ENCODE peak calls at places on chromosomes 16 and 17, in six cellular contexts. L, T, Q, W, Z and U are unnamed samples. For H3K27me3, the result is how much of the 10 kb centered on the place peaks cover.

GRCh38 chr17:77164483-77165030 is 23.8 kb downstream of the SEC14L1 start:
- DNase-seq in L (no peak), T (no peak), Q (no peak), W (no peak), Z (no peak), U (peak)

GRCh38 chr16:46762583-46762982 is 14.4 kb upstream of the MYLK3 start:
- DNase-seq in L (no peak), T (no peak), Q (peak), W (no peak), Z (no peak), U (no peak)

GRCh38 chr16:57890752-57891111 is 80.2 kb downstream of the CNGB1 start:
- DNase-seq in L (no peak), T (no peak), Q (no peak), W (no peak), Z (no peak), U (no peak)

GRCh38 chr17:57889892-57890856 is 40.3 kb upstream of the MRPS23 start:
- DNase-seq in L (no peak), T (peak), Q (peak), W (peak), Z (peak), U (peak)

GRCh38 chr16:26983426-26983825 is 83.3 kb upstream of the C16orf82 start:
- DNase-seq in L (no peak), T (no peak), Q (no peak), W (no peak), Z (no peak), U (no peak)

GRCh38 chr16:66551362-66551761 is 1.0 kb upstream of the CKLF start:
- DNase-seq in L (peak), T (peak), Q (no peak), W (no peak), Z (no peak), U (peak)

GRCh38 chr16:48556913-48557351 is 53.0 kb downstream of the N4BP1 start:
- DNase-seq in L (no peak), T (no peak), Q (peak), W (no peak), Z (no peak), U (no peak)

GRCh38 chr17:6427284-6427781 is 7.6 kb downstream of the AIPL1 start:
- DNase-seq in L (no peak), T (no peak), Q (peak), W (no peak), Z (no peak), U (no peak)

GRCh38 chr17:14464741-14465140 is 163.9 kb downstream of the HS3ST3B1 start:
- DNase-seq in L (no peak), T (no peak), Q (no peak), W (no peak), Z (no peak), U (peak)

GRCh38 chr17:47201168-47201567 is 8.0 kb upstream of the MYL4 start:
- DNase-seq in L (no peak), T (no peak), Q (no peak), W (no peak), Z (no peak), U (no peak)

GRCh38 chr16:67244387-67245188 is 2.7 kb downstream of the FHOD1 start:
- DNase-seq in L (peak), T (peak), Q (peak), W (peak), Z (peak), U (peak)

GRCh38 chr17:35449371-35449931 is 885 bp upstream of the SLFN13 start:
- DNase-seq in L (no peak), T (no peak), Q (no peak), W (peak), Z (peak), U (peak)

GRCh38 chr16:54538241-54538640 is 251.7 kb upstream of the IRX3 start:
- DNase-seq in L (no peak), T (no peak), Q (no peak), W (no peak), Z (no peak), U (no peak)

GRCh38 chr16:84153660-84154214 is 8.6 kb downstream of the DNAAF1 start:
- DNase-seq in L (no peak), T (no peak), Q (no peak), W (no peak), Z (no peak), U (peak)

GRCh38 chr17:27976331-27976730 is 66.1 kb upstream of the NLK start:
- DNase-seq in L (no peak), T (no peak), Q (no peak), W (no peak), Z (no peak), U (no peak)

GRCh38 chr17:54239291-54239690 is 416.6 kb downstream of the KIF2B start:
- DNase-seq in L (no peak), T (no peak), Q (no peak), W (no peak), Z (no peak), U (no peak)

GRCh38 chr16:56382901-56383355 is 42.4 kb downstream of the AMFR start:
- DNase-seq in L (no peak), T (no peak), Q (peak), W (no peak), Z (no peak), U (no peak)

DNA sequence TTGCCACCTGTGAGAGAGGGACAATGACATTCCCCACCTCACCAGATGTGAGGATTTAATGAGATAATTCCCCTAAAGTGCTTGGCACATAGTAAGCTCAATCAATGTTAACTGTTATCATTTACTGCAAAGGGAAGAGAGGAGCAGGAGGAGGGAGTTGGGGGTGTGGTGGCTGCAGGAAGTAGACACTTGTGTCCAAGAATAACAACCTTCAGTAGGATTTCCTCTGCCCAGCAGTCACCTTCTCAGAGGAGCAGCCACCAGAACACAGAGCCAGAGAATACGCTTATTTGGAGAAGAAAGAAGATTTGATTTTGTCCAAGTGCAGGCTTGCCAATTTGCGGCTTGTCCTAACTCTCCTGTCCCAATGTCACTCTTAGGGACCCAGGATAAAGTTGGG is 10.2 kb downstream of the CBX4 start:
- DNase-seq in L (no peak), T (no peak), Q (no peak), W (no peak), Z (no peak), U (no peak)
- H3K27me3 ChIP-seq in L (under half), T (under half), Q (under half), W (under half), Z (under half), U (under half)

DNA sequence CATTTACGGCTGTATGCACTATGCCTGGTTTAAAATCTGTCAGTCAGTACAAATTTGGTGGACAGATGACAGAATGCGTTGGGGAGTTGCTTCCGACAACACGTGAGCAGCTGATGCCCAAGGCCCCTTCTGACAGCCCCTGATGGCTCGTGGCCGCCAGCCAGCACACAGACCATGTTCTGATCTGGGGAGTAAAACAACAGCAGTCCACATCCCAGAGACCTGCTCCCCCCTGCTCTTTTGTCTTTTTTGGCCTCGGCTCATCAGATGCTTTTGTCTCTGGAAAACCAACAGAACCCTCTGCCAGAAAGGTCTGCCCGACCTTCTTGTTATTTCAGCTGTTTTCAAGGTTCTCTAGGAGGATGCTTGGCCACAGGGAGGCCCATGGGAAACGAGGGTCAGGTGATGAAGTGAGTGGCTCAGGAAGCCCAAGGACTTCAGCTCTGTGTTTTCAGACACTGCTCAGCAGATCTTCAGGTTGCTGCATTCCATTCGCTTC is 10.8 kb downstream of the ARSG start:
- DNase-seq in L (no peak), T (no peak), Q (no peak), W (no peak), Z (no peak), U (peak)
- TF ChIP-seq CTCF in L (no peak), T (no peak), Q (no peak), W (no peak), Z (no peak), U (no peak)

GRCh38 chr17:78380370-78380769 is 1.9 kb downstream of the PGS1 start:
- DNase-seq in L (no peak), T (no peak), Q (no peak), W (no peak), Z (no peak), U (no peak)

GRCh38 chr17:78384479-78385175 is 6.2 kb downstream of the PGS1 start:
- DNase-seq in L (no peak), T (no peak), Q (no peak), W (no peak), Z (no peak), U (no peak)

GRCh38 chr17:78387982-78388941 is 9.8 kb downstream of the PGS1 start:
- DNase-seq in L (no peak), T (no peak), Q (no peak), W (peak), Z (peak), U (no peak)

GRCh38 chr17:78381601-78382168 is 3.2 kb downstream of the PGS1 start:
- DNase-seq in L (no peak), T (no peak), Q (no peak), W (no peak), Z (no peak), U (peak)

DNA sequence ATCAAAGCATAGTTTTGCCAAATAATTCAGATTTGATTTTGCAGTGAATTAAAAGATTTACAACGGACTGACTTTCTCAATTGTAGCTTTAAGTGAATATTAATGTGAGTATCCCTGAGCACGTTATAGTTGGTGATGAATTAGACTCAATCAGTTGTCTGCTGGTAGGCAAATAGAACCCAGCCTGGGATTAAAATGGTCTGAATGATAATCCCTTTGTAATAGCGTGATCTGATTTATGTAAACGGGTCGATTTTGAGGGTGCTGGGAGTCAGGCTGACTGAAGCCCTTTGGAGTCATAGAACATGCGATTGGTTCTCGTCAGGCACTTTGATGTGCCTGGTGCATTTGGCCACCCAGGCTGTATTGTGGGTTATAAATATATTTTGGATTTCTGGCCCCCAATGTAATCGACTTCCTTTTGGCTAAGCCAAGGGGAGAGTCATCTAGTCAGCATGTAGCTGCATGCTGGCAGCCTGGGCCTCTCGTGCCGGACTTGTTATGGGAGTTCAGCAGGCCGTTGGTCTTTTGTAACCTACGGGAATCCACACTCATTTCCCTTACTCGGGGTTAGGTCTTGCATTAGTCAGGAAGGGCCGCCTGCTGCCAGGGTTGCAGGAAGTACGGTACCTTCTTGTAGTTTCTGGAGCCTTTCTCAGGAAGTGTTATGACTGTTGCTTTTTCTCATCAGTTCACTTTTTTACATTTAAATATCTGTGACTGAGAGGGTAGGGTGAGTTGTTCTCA is 5.4 kb downstream of the PGS1 start:
- DNase-seq in L (no peak), T (peak), Q (peak), W (peak), Z (peak), U (peak)
- H3K27ac ChIP-seq in L (no peak), T (peak), Q (peak), W (peak), Z (peak), U (peak)

DNA sequence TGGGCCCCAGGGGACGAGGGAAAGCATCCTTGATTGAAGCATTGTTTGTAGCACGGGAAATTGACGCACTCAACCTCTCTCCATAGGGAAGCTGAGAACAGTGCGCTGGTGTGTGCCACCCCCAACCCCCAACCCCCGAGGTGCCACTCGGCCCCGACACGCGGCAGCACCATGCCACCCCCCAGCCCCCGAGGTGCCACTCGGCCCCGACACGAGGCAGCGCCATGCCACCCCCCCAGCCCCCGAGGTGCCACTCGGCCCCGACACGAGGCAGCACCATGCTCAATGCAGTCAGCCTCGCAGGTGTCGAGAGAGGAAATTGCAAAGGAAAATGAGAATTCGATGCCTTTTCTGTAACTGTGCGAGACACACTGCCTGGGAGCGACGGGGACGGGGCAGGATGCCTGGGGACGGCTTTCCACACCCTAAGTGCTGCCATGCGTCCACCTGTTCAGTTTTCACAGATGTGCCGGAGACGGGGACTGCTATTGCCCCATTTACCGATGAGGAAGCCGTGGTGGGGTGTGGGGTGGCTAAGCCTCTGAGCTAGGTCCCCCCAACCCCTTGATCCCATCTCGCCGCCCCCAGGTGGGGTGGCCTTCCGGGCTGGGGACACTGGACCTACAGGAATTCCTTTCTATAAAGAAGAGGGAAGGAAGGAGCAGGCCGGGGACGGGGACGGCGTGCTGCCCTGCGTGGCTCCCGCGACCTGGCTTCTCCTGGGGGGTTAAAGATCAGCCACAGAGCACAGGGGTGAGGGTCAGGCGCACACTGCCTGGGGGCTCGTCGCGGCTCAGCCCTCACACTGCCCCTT is 9.8 kb downstream of the CBFA2T3 start:
- DNase-seq in L (no peak), T (no peak), Q (no peak), W (no peak), Z (no peak), U (no peak)
- H3K27me3 ChIP-seq in L (under half), T (under half), Q (under half), W (half or more), Z (under half), U (under half)

GRCh38 chr16:15887283-15887682 is 1.1 kb downstream of the CEP20 start:
- DNase-seq in L (no peak), T (no peak), Q (no peak), W (no peak), Z (no peak), U (no peak)

GRCh38 chr16:15886078-15886477 is 2.3 kb downstream of the CEP20 start:
- DNase-seq in L (no peak), T (no peak), Q (no peak), W (no peak), Z (no peak), U (no peak)

GRCh38 chr16:15885560-15886001 is 2.8 kb downstream of the CEP20 start:
- DNase-seq in L (no peak), T (no peak), Q (no peak), W (no peak), Z (no peak), U (no peak)

GRCh38 chr16:15891508-15891907 is 3.1 kb upstream of the CEP20 start:
- DNase-seq in L (no peak), T (no peak), Q (no peak), W (no peak), Z (no peak), U (no peak)

DNA sequence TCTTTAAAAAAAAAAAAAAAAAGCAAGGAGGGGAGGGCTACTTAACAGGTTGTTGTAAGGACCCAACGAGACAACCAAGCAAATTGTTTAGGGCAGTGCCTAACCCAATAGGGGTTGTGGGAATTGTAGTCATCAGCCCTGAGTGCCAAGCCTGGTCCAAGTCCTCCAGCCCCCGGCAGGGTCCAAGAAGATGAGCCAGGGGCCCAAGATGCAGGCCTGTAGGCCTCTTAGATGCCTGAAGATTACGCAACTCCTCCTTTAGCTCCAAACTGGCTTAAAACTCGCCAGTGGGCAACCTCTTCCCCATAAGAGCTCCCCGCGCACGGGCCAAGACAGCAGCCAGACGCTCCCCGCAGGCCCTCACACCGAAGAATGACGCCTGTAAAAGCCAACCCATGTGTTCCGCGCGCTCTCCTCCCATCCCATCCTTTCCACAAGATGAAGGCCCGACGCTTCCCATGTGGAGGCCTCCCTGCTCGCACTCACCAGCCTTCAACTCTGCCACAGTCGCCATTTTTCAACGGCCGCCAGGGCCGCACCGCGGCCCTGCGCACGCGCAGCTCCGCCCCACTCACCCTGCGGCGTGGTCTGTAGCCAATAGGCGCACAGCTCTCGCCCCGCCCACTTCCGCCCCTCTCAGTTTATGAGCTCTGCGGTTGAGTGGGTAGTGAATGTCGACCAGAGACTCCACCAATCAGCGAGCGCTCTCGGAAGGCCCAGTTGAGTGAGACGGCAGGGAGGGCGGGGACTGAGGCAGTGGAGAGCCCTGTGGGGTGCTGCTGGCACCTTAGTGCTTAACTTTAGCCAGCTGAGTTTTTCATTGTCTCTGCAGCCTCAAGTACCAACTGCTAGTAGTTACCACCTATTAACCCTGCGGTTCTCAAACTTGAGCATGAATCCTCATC is at the start of gene CEP20:
- DNase-seq in L (peak), T (peak), Q (peak), W (peak), Z (peak), U (peak)
- TF ChIP-seq CTCF in L (no peak), T (no peak), Q (no peak), W (peak), Z (no peak), U (no peak)

GRCh38 chr17:75707096-75707720 is 14.1 kb upstream of the ITGB4 start:
- DNase-seq in L (no peak), T (no peak), Q (peak), W (peak), Z (no peak), U (no peak)
- H3K27ac ChIP-seq in L (no peak), T (no peak), Q (peak), W (peak), Z (no peak), U (no peak)

DNA sequence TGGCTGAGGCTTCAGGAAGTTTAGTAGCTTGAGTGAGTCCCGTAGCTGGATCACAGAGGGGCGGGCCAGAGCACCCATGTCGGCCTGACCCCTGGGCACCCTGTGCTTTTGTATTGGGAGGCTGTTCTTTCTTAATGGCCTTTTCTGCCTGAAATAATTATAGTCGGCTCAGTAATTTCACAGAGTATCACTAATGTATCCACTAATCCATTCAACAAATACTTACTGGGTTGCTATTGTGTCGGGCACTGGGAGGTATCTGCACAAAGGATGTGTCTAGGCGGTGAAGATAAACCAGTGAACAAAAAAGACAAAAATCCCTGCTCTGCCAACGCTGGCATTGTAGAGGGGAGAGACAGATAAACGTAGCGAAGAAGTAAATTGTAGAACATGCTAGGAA is 318.6 kb downstream of the FOXL1 start:
- DNase-seq in L (no peak), T (no peak), Q (no peak), W (no peak), Z (no peak), U (no peak)
- H3K27me3 ChIP-seq in L (under half), T (under half), Q (under half), W (under half), Z (under half), U (under half)

GRCh38 chr17:82231312-82231561 is 2.4 kb downstream of the SLC16A3 start:
- DNase-seq in L (no peak), T (no peak), Q (no peak), W (no peak), Z (no peak), U (no peak)
- TF ChIP-seq CTCF in L (no peak), T (no peak), Q (no peak), W (no peak), Z (no peak), U (no peak)

GRCh38 chr17:78418627-78419026 is 40.2 kb downstream of the PGS1 start:
- DNase-seq in L (no peak), T (no peak), Q (no peak), W (no peak), Z (no peak), U (no peak)
- H3K27ac ChIP-seq in L (no peak), T (no peak), Q (no peak), W (peak), Z (no peak), U (no peak)